ENCODE peak calls at places on chromosome 18, in eight cellular contexts. Q is Calu3, S is kidney epithelial cell, E is fibroblast of mammary gland, T is fibroblast of pulmonary artery, U is kidney, D is colonic mucosa, V is mesothelial cell of epicardium. M is an unnamed sample.

GRCh38 chr18:64693756-64694155 is 544.9 kb upstream of the LINC00305 start:
- DNase-seq in V (no peak), U (no peak), E (no peak), Q (no peak), D (no peak), T (no peak), S (no peak), M (no peak)

GRCh38 chr18:43720036-43720435 is 442.7 kb upstream of the SYT4 start:
- DNase-seq in V (no peak), S (no peak), D (no peak), E (no peak), Q (no peak), T (peak; percentile 1), U (no peak), M (no peak)

GRCh38 chr18:6878881-6879280 is 149.4 kb downstream of the ARHGAP28 start:
- DNase-seq in T (no peak), U (no peak), V (no peak), Q (no peak), D (no peak), E (peak; percentile 23), S (no peak), M (no peak)

GRCh38 chr18:39450958-39451357 is 1885.4 kb upstream of the CELF4 start:
- DNase-seq in T (no peak), D (no peak), E (no peak), Q (no peak), V (no peak), U (no peak), S (no peak), M (no peak)

GRCh38 chr18:62957885-62958472 is 242.6 kb downstream of the PHLPP1 start:
- DNase-seq in T (peak; percentile 66), U (no peak), S (no peak), V (no peak), E (peak; percentile 55), D (peak; percentile 67), Q (peak; percentile 75), M (peak; percentile 56)

GRCh38 chr18:10833656-10834055 is 307.8 kb downstream of the NAPG start:
- DNase-seq in S (no peak), U (no peak), Q (no peak), E (no peak), T (no peak), D (no peak), V (no peak), M (no peak)

GRCh38 chr18:7822435-7823425 is 255.6 kb downstream of the PTPRM start:
- DNase-seq in D (no peak), E (no peak), U (no peak), S (no peak), T (peak; percentile 17), Q (no peak), V (no peak), M (no peak)

GRCh38 chr18:51077217-51077616 is 47.2 kb downstream of the SMAD4 start:
- DNase-seq in T (peak; percentile 33), D (no peak), V (no peak), S (no peak), U (no peak), E (peak; percentile 73), Q (no peak), M (no peak)

GRCh38 chr18:63844254-63844653 is 43.3 kb upstream of the SERPINB2 start:
- DNase-seq in V (no peak), Q (peak; percentile 6), S (no peak), D (no peak), U (no peak), E (peak; percentile 68), T (peak; percentile 50), M (no peak)

GRCh38 chr18:78729099-78729467 is 250.5 kb upstream of the SALL3 start:
- DNase-seq in D (no peak), Q (no peak), U (no peak), T (no peak), V (no peak), S (no peak), E (no peak), M (no peak)

GRCh38 chr18:77063256-77063655 is 69.3 kb downstream of the MBP start:
- DNase-seq in Q (no peak), E (peak; percentile 74), V (no peak), U (no peak), D (peak; percentile 64), T (peak; percentile 63), S (no peak), M (peak; percentile 92)

GRCh38 chr18:7645756-7646155 is 78.6 kb downstream of the PTPRM start:
- DNase-seq in D (no peak), Q (peak; percentile 25), E (no peak), V (no peak), T (no peak), U (no peak), S (no peak), M (no peak)

GRCh38 chr18:22921762-22922161 is 11.4 kb upstream of the RBBP8 start:
- DNase-seq in D (no peak), Q (no peak), U (no peak), V (no peak), E (no peak), S (no peak), T (no peak), M (no peak)

GRCh38 chr18:8423051-8423558 is 186.1 kb upstream of the RAB12 start:
- DNase-seq in E (peak; percentile 63), V (no peak), Q (no peak), D (no peak), S (peak; percentile 45), U (no peak), T (peak; percentile 67), M (no peak)

GRCh38 chr18:63887424-63887823 is at the start of gene SERPINB2:
- DNase-seq in U (no peak), S (no peak), D (no peak), Q (peak; percentile 27), V (no peak), E (peak; percentile 64), T (peak; percentile 22), M (no peak)

GRCh38 chr18:67400502-67401117 is 115.9 kb downstream of the DSEL start:
- DNase-seq in D (no peak), U (no peak), Q (no peak), V (no peak), T (peak; percentile 65), E (peak; percentile 42), S (no peak), M (no peak)

GRCh38 chr18:56028514-56028913 is 440.5 kb upstream of the TCF4 start:
- DNase-seq in V (no peak), Q (no peak), D (no peak), T (peak; percentile 3), S (no peak), U (no peak), E (peak; percentile 63), M (no peak)

GRCh38 chr18:11065061-11065460 is 84.3 kb downstream of the PIEZO2 start:
- DNase-seq in T (no peak), Q (no peak), E (no peak), V (no peak), S (no peak), U (no peak), D (no peak), M (no peak)

GRCh38 chr18:24086082-24086481 is 52.8 kb upstream of the CABYR start:
- DNase-seq in V (no peak), U (no peak), Q (no peak), E (no peak), D (no peak), T (no peak), S (no peak), M (no peak)

GRCh38 chr18:12278153-12278764 is 24.1 kb downstream of the CIDEA start:
- DNase-seq in E (no peak), U (no peak), S (no peak), V (no peak), T (peak; percentile 26), Q (peak; percentile 45), D (no peak), M (no peak)
- TF ChIP-seq CTCF in E (no peak), U (no peak), S (peak; percentile 42), V (no peak), T (no peak), Q (no peak), D (no peak), M (no peak)

GRCh38 chr18:69490072-69490471 is 89.4 kb downstream of the DOK6 start:
- DNase-seq in Q (no peak), E (no peak), T (no peak), V (no peak), D (no peak), U (no peak), S (no peak), M (no peak)

GRCh38 chr18:69483574-69483973 is 82.9 kb downstream of the DOK6 start:
- DNase-seq in E (no peak), Q (no peak), S (no peak), V (no peak), D (no peak), U (no peak), T (no peak), M (no peak)

GRCh38 chr18:69480460-69480859 is 79.8 kb downstream of the DOK6 start:
- DNase-seq in D (no peak), S (no peak), V (no peak), Q (no peak), U (no peak), E (no peak), T (no peak), M (no peak)

GRCh38 chr18:69487488-69488394 is 87.1 kb downstream of the DOK6 start:
- DNase-seq in T (no peak), E (no peak), V (no peak), Q (no peak), D (no peak), U (no peak), S (no peak), M (no peak)

DNA sequence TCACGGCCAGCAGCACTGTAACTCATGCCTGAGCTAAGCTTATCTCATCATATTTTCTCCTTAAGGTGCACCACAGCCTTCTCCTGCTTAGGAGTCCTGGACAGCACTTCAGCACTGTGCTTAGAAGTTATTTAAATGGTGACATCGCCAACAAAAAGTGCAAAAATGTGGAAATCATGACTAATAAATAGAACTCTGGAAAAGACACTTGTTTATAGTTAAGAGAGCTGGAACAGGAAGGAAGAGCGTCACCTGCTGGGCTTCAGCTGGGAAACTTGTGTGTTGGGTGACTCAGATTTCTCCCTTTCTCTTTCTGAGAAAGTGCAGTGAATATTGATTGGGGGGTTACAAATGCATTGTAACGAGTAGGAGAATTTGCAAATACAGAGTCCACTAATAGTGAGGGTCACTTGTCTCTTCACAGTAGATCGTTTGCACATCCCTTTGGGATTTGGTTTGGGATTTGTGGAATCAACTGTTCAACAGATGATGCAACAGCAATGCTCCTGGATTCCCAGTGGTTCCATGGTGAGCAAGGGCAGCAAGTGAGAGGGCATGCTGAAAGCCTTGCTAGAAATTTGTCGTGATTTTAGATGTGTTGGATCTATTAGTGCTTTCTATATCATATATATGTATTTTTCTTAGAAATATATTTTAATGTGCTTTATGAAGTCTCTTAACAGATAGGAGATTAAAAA is 84.2 kb downstream of the DOK6 start:
- DNase-seq in E (peak; percentile 73), D (no peak), S (peak; percentile 2), U (no peak), V (no peak), T (peak; percentile 59), Q (no peak), M (no peak)
- TF ChIP-seq CTCF in E (peak; percentile 55), D (no peak), S (peak; percentile 13), U (no peak), V (no peak), T (peak; percentile 38), Q (no peak), M (no peak)

GRCh38 chr18:45526120-45526841 is 89.0 kb upstream of the SLC14A2 start:
- DNase-seq in V (no peak), E (peak; percentile 63), Q (no peak), D (no peak), U (no peak), S (no peak), T (peak; percentile 6), M (no peak)
- TF ChIP-seq CTCF in V (no peak), E (peak; percentile 36), Q (no peak), D (no peak), U (no peak), S (peak; percentile 5), T (no peak), M (no peak)

GRCh38 chr18:28357785-28358401 is 181.0 kb upstream of the CDH2 start:
- DNase-seq in U (no peak), S (no peak), Q (no peak), V (no peak), E (no peak), T (no peak), D (no peak), M (no peak)
- TF ChIP-seq CTCF in U (no peak), S (peak; percentile 9), Q (no peak), V (peak; percentile 53), E (peak; percentile 22), T (peak; percentile 16), D (no peak), M (no peak)